ENCODE peak calls at places on chromosomes 16 and 17, in nine cellular contexts. One of them, this sample, is unnamed.

GRCh38 chr16:85573696-85574641 is 39.2 kb upstream of the GSE1 start:
- DNase-seq in H1: no peak
- DNase-seq in tibial nerve: no peak
- DNase-seq in endodermal cell: peak; percentile 52
- DNase-seq in left ventricle myocardium inferior: peak; percentile 75
- DNase-seq in transverse colon: no peak
- DNase-seq in mucosa of descending colon: no peak
- DNase-seq in PC-3: no peak
- DNase-seq in cardiac muscle cell: peak; percentile 79
- DNase-seq in this sample: no peak

GRCh38 chr17:66351053-66351452 is 48.6 kb downstream of the PRKCA start:
- DNase-seq in H1: no peak
- DNase-seq in tibial nerve: no peak
- DNase-seq in endodermal cell: no peak
- DNase-seq in left ventricle myocardium inferior: no peak
- DNase-seq in transverse colon: peak; percentile 83
- DNase-seq in mucosa of descending colon: peak; percentile 83
- DNase-seq in PC-3: peak; percentile 51
- DNase-seq in cardiac muscle cell: no peak
- DNase-seq in this sample: no peak

GRCh38 chr16:12612598-12613101 is 191.0 kb downstream of the CPPED1 start:
- DNase-seq in H1: no peak
- DNase-seq in tibial nerve: no peak
- DNase-seq in endodermal cell: no peak
- DNase-seq in left ventricle myocardium inferior: no peak
- DNase-seq in transverse colon: peak; percentile 12
- DNase-seq in mucosa of descending colon: no peak
- DNase-seq in PC-3: peak; percentile 75
- DNase-seq in cardiac muscle cell: no peak
- DNase-seq in this sample: no peak

GRCh38 chr16:8937803-8938202 is 25.9 kb downstream of the USP7 start:
- DNase-seq in H1: no peak
- DNase-seq in tibial nerve: no peak
- DNase-seq in endodermal cell: no peak
- DNase-seq in left ventricle myocardium inferior: no peak
- DNase-seq in transverse colon: no peak
- DNase-seq in mucosa of descending colon: no peak
- DNase-seq in PC-3: peak; percentile 28
- DNase-seq in cardiac muscle cell: no peak
- DNase-seq in this sample: no peak

GRCh38 chr16:67240506-67240905 is 6.8 kb downstream of the FHOD1 start:
- DNase-seq in H1: no peak
- DNase-seq in tibial nerve: no peak
- DNase-seq in endodermal cell: peak; percentile 21
- DNase-seq in left ventricle myocardium inferior: no peak
- DNase-seq in transverse colon: no peak
- DNase-seq in mucosa of descending colon: peak; percentile 46
- DNase-seq in PC-3: peak; percentile 19
- DNase-seq in cardiac muscle cell: no peak
- DNase-seq in this sample: no peak

GRCh38 chr16:80375513-80375912 is 165.3 kb upstream of the DYNLRB2 start:
- DNase-seq in H1: no peak
- DNase-seq in tibial nerve: no peak
- DNase-seq in endodermal cell: no peak
- DNase-seq in left ventricle myocardium inferior: no peak
- DNase-seq in transverse colon: no peak
- DNase-seq in mucosa of descending colon: no peak
- DNase-seq in PC-3: no peak
- DNase-seq in cardiac muscle cell: no peak
- DNase-seq in this sample: no peak

GRCh38 chr17:29597361-29598172 is 4.6 kb downstream of the ANKRD13B start:
- DNase-seq in H1: peak; percentile 54
- DNase-seq in tibial nerve: no peak
- DNase-seq in endodermal cell: peak; percentile 63
- DNase-seq in left ventricle myocardium inferior: no peak
- DNase-seq in transverse colon: no peak
- DNase-seq in mucosa of descending colon: no peak
- DNase-seq in PC-3: no peak
- DNase-seq in cardiac muscle cell: no peak
- DNase-seq in this sample: no peak

GRCh38 chr16:87127061-87127765 is 190.0 kb downstream of the C16orf95 start:
- DNase-seq in H1: no peak
- DNase-seq in tibial nerve: no peak
- DNase-seq in endodermal cell: no peak
- DNase-seq in left ventricle myocardium inferior: peak; percentile 50
- DNase-seq in transverse colon: no peak
- DNase-seq in mucosa of descending colon: no peak
- DNase-seq in PC-3: no peak
- DNase-seq in cardiac muscle cell: no peak
- DNase-seq in this sample: no peak

GRCh38 chr16:914453-914852 is 56.3 kb downstream of the LMF1 start:
- DNase-seq in H1: no peak
- DNase-seq in tibial nerve: no peak
- DNase-seq in endodermal cell: no peak
- DNase-seq in left ventricle myocardium inferior: no peak
- DNase-seq in transverse colon: no peak
- DNase-seq in mucosa of descending colon: no peak
- DNase-seq in PC-3: peak; percentile 20
- DNase-seq in cardiac muscle cell: no peak
- DNase-seq in this sample: peak; percentile 99

GRCh38 chr17:72407336-72408121 is 286.7 kb downstream of the SOX9 start:
- DNase-seq in H1: no peak
- DNase-seq in tibial nerve: no peak
- DNase-seq in endodermal cell: peak; percentile 85
- DNase-seq in left ventricle myocardium inferior: peak; percentile 22
- DNase-seq in transverse colon: peak; percentile 77
- DNase-seq in mucosa of descending colon: peak; percentile 76
- DNase-seq in PC-3: peak; percentile 100
- DNase-seq in cardiac muscle cell: no peak
- DNase-seq in this sample: no peak

GRCh38 chr17:72408122-72408382 is 287.2 kb downstream of the SOX9 start:
- DNase-seq in H1: no peak
- DNase-seq in tibial nerve: no peak
- DNase-seq in endodermal cell: no peak
- DNase-seq in left ventricle myocardium inferior: no peak
- DNase-seq in transverse colon: no peak
- DNase-seq in mucosa of descending colon: no peak
- DNase-seq in PC-3: no peak
- DNase-seq in cardiac muscle cell: no peak
- DNase-seq in this sample: no peak

GRCh38 chr17:72404872-72405271 is 284.1 kb downstream of the SOX9 start:
- DNase-seq in H1: no peak
- DNase-seq in tibial nerve: no peak
- DNase-seq in endodermal cell: no peak
- DNase-seq in left ventricle myocardium inferior: no peak
- DNase-seq in transverse colon: no peak
- DNase-seq in mucosa of descending colon: no peak
- DNase-seq in PC-3: peak; percentile 22
- DNase-seq in cardiac muscle cell: no peak
- DNase-seq in this sample: no peak

GRCh38 chr17:72405662-72406230 is 284.9 kb downstream of the SOX9 start:
- DNase-seq in H1: no peak
- DNase-seq in tibial nerve: no peak
- DNase-seq in endodermal cell: peak; percentile 84
- DNase-seq in left ventricle myocardium inferior: no peak
- DNase-seq in transverse colon: no peak
- DNase-seq in mucosa of descending colon: no peak
- DNase-seq in PC-3: no peak
- DNase-seq in cardiac muscle cell: no peak
- DNase-seq in this sample: no peak

DNA sequence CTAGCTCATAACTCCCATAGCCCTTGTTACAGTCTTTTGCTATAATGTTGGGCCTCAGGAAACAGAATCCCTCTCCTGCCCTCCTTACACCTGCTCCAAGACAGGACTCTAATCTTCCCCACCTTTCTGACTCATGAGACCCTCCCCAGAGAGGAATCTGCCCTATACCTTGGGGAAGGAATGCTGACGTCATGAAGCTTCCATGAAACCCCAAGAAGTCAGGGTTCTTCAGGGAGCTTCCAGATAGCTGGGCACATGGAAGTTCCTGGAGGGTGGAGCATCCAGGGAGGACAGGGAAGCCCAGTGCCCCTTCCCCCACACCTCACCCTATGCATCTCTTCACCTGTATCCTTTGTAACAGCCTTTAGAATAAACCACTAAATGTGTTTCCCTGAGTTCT is 285.7 kb downstream of the SOX9 start:
- DNase-seq in H1: no peak
- DNase-seq in tibial nerve: no peak
- DNase-seq in endodermal cell: no peak
- DNase-seq in left ventricle myocardium inferior: no peak
- DNase-seq in transverse colon: no peak
- DNase-seq in mucosa of descending colon: no peak
- DNase-seq in PC-3: peak; percentile 41
- DNase-seq in cardiac muscle cell: no peak
- DNase-seq in this sample: no peak
- H3K4me1 ChIP-seq in H1: no peaks in the 10 kb centered on the region
- H3K4me1 ChIP-seq in tibial nerve: peaks cover 31% of the 10 kb centered on the region
- H3K4me1 ChIP-seq in endodermal cell: no peaks in the 10 kb centered on the region
- H3K4me1 ChIP-seq in left ventricle myocardium inferior: peaks cover 13% of the 10 kb centered on the region
- H3K4me1 ChIP-seq in transverse colon: peaks cover 20% of the 10 kb centered on the region
- H3K4me1 ChIP-seq in mucosa of descending colon: peaks cover 14% of the 10 kb centered on the region
- H3K4me1 ChIP-seq in PC-3: peaks cover 49% of the 10 kb centered on the region
- H3K4me1 ChIP-seq in cardiac muscle cell: no peaks in the 10 kb centered on the region
- H3K4me1 ChIP-seq in this sample: peaks cover 31% of the 10 kb centered on the region

GRCh38 chr17:17387017-17387416 is 83.8 kb downstream of the NT5M start:
- DNase-seq in H1: no peak
- DNase-seq in tibial nerve: no peak
- DNase-seq in endodermal cell: peak; percentile 42
- DNase-seq in left ventricle myocardium inferior: no peak
- DNase-seq in transverse colon: peak; percentile 48
- DNase-seq in mucosa of descending colon: peak; percentile 70
- DNase-seq in PC-3: peak; percentile 91
- DNase-seq in cardiac muscle cell: no peak
- DNase-seq in this sample: no peak

GRCh38 chr17:17386143-17386800 is 83.1 kb downstream of the NT5M start:
- DNase-seq in H1: no peak
- DNase-seq in tibial nerve: no peak
- DNase-seq in endodermal cell: peak; percentile 48
- DNase-seq in left ventricle myocardium inferior: peak; percentile 52
- DNase-seq in transverse colon: no peak
- DNase-seq in mucosa of descending colon: no peak
- DNase-seq in PC-3: no peak
- DNase-seq in cardiac muscle cell: no peak
- DNase-seq in this sample: no peak

GRCh38 chr17:17385502-17385901 is 82.3 kb downstream of the NT5M start:
- DNase-seq in H1: no peak
- DNase-seq in tibial nerve: no peak
- DNase-seq in endodermal cell: peak; percentile 38
- DNase-seq in left ventricle myocardium inferior: no peak
- DNase-seq in transverse colon: no peak
- DNase-seq in mucosa of descending colon: no peak
- DNase-seq in PC-3: no peak
- DNase-seq in cardiac muscle cell: no peak
- DNase-seq in this sample: no peak

GRCh38 chr17:17388657-17389496 is 85.7 kb downstream of the NT5M start:
- DNase-seq in H1: no peak
- DNase-seq in tibial nerve: no peak
- DNase-seq in endodermal cell: peak; percentile 43
- DNase-seq in left ventricle myocardium inferior: no peak
- DNase-seq in transverse colon: no peak
- DNase-seq in mucosa of descending colon: no peak
- DNase-seq in PC-3: no peak
- DNase-seq in cardiac muscle cell: no peak
- DNase-seq in this sample: no peak

GRCh38 chr17:17387461-17388362 is 84.5 kb downstream of the NT5M start:
- DNase-seq in H1: peak; percentile 70
- DNase-seq in tibial nerve: no peak
- DNase-seq in endodermal cell: peak; percentile 96
- DNase-seq in left ventricle myocardium inferior: no peak
- DNase-seq in transverse colon: peak; percentile 77
- DNase-seq in mucosa of descending colon: peak; percentile 83
- DNase-seq in PC-3: peak; percentile 74
- DNase-seq in cardiac muscle cell: peak; percentile 44
- DNase-seq in this sample: no peak
- TF ChIP-seq CTCF in H1: peak; percentile 99
- TF ChIP-seq CTCF in tibial nerve: peak; percentile 18
- TF ChIP-seq CTCF in endodermal cell: peak; percentile 94
- TF ChIP-seq CTCF in left ventricle myocardium inferior: no peak
- TF ChIP-seq CTCF in transverse colon: peak; percentile 40
- TF ChIP-seq CTCF in mucosa of descending colon: peak; percentile 76
- TF ChIP-seq CTCF in PC-3: peak; percentile 83
- TF ChIP-seq CTCF in cardiac muscle cell: peak; percentile 32
- TF ChIP-seq CTCF in this sample: no peak

GRCh38 chr17:40563371-40564052 is 1.8 kb downstream of the CCR7 start:
- DNase-seq in H1: no peak
- DNase-seq in tibial nerve: no peak
- DNase-seq in endodermal cell: peak; percentile 43
- DNase-seq in left ventricle myocardium inferior: no peak
- DNase-seq in transverse colon: no peak
- DNase-seq in mucosa of descending colon: no peak
- DNase-seq in PC-3: no peak
- DNase-seq in cardiac muscle cell: no peak
- DNase-seq in this sample: no peak

GRCh38 chr17:40561294-40561870 is 3.9 kb downstream of the CCR7 start:
- DNase-seq in H1: no peak
- DNase-seq in tibial nerve: no peak
- DNase-seq in endodermal cell: no peak
- DNase-seq in left ventricle myocardium inferior: no peak
- DNase-seq in transverse colon: no peak
- DNase-seq in mucosa of descending colon: no peak
- DNase-seq in PC-3: no peak
- DNase-seq in cardiac muscle cell: no peak
- DNase-seq in this sample: no peak

GRCh38 chr17:40564195-40564882 is 933 bp downstream of the CCR7 start:
- DNase-seq in H1: no peak
- DNase-seq in tibial nerve: no peak
- DNase-seq in endodermal cell: peak; percentile 51
- DNase-seq in left ventricle myocardium inferior: no peak
- DNase-seq in transverse colon: no peak
- DNase-seq in mucosa of descending colon: no peak
- DNase-seq in PC-3: no peak
- DNase-seq in cardiac muscle cell: no peak
- DNase-seq in this sample: no peak

GRCh38 chr17:40561871-40562611 is 3.2 kb downstream of the CCR7 start:
- DNase-seq in H1: no peak
- DNase-seq in tibial nerve: no peak
- DNase-seq in endodermal cell: peak; percentile 68
- DNase-seq in left ventricle myocardium inferior: no peak
- DNase-seq in transverse colon: no peak
- DNase-seq in mucosa of descending colon: no peak
- DNase-seq in PC-3: no peak
- DNase-seq in cardiac muscle cell: no peak
- DNase-seq in this sample: no peak

GRCh38 chr17:40562841-40563370 is 2.4 kb downstream of the CCR7 start:
- DNase-seq in H1: no peak
- DNase-seq in tibial nerve: no peak
- DNase-seq in endodermal cell: peak; percentile 54
- DNase-seq in left ventricle myocardium inferior: no peak
- DNase-seq in transverse colon: no peak
- DNase-seq in mucosa of descending colon: no peak
- DNase-seq in PC-3: no peak
- DNase-seq in cardiac muscle cell: no peak
- DNase-seq in this sample: no peak
- H3K4me3 ChIP-seq in H1: no peak overlapping the region
- H3K4me3 ChIP-seq in tibial nerve: no peak overlapping the region
- H3K4me3 ChIP-seq in endodermal cell: no peak overlapping the region
- H3K4me3 ChIP-seq in left ventricle myocardium inferior: no peak overlapping the region
- H3K4me3 ChIP-seq in transverse colon: no peak overlapping the region
- H3K4me3 ChIP-seq in mucosa of descending colon: no peak overlapping the region
- H3K4me3 ChIP-seq in PC-3: no peak overlapping the region
- H3K4me3 ChIP-seq in cardiac muscle cell: no peak overlapping the region
- H3K4me3 ChIP-seq in this sample: no peak overlapping the region

GRCh38 chr16:21277927-21278706 is at the start of gene CRYM:
- DNase-seq in H1: peak; percentile 91
- DNase-seq in tibial nerve: no peak
- DNase-seq in endodermal cell: peak; percentile 92
- DNase-seq in left ventricle myocardium inferior: peak; percentile 71
- DNase-seq in transverse colon: peak; percentile 80
- DNase-seq in mucosa of descending colon: peak; percentile 83
- DNase-seq in PC-3: peak; percentile 37
- DNase-seq in cardiac muscle cell: peak; percentile 72
- DNase-seq in this sample: no peak
- H3K4me1 ChIP-seq in H1: peaks cover 9% of the 10 kb centered on the region
- H3K4me1 ChIP-seq in tibial nerve: peaks cover 16% of the 10 kb centered on the region
- H3K4me1 ChIP-seq in endodermal cell: peaks cover 6% of the 10 kb centered on the region
- H3K4me1 ChIP-seq in left ventricle myocardium inferior: peaks cover 32% of the 10 kb centered on the region
- H3K4me1 ChIP-seq in transverse colon: peaks cover 8% of the 10 kb centered on the region
- H3K4me1 ChIP-seq in mucosa of descending colon: peaks cover 6% of the 10 kb centered on the region
- H3K4me1 ChIP-seq in PC-3: no peaks in the 10 kb centered on the region
- H3K4me1 ChIP-seq in cardiac muscle cell: no peaks in the 10 kb centered on the region
- H3K4me1 ChIP-seq in this sample: peaks cover 12% of the 10 kb centered on the region